ENCODE peak calls at places on chromosomes 5 and 9, in five cellular contexts. F is tibial artery, X is Panc1, G is fibroblast of lung, S is astrocyte. A is an unnamed sample. For H3K4me1, the result is how much of the 10 kb centered on the place peaks cover.

GRCh38 chr9:16309350-16310271 is 560.9 kb downstream of the BNC2 start:
- DNase-seq in F (no peak), X (no peak), G (peak), S (no peak), A (no peak)

GRCh38 chr5:67366961-67367360 is 170.4 kb upstream of the CD180 start:
- DNase-seq in F (no peak), X (no peak), G (no peak), S (no peak), A (no peak)

GRCh38 chr9:120608421-120608820 is 28.5 kb upstream of the CDK5RAP2 start:
- DNase-seq in F (no peak), X (no peak), G (no peak), S (peak), A (no peak)

GRCh38 chr5:121949885-121950284 is 11.9 kb upstream of the SRFBP1 start:
- DNase-seq in F (no peak), X (no peak), G (peak), S (peak), A (no peak)

GRCh38 chr5:40655138-40655537 is 24.6 kb upstream of the PTGER4 start:
- DNase-seq in F (no peak), X (no peak), G (no peak), S (no peak), A (no peak)

GRCh38 chr5:83145882-83146331 is 68.6 kb downstream of the XRCC4 start:
- DNase-seq in F (no peak), X (no peak), G (peak), S (no peak), A (no peak)

GRCh38 chr5:82376309-82376708 is 98.2 kb upstream of the RPS23 start:
- DNase-seq in F (no peak), X (no peak), G (no peak), S (no peak), A (no peak)

GRCh38 chr5:62780888-62781287 is 202.3 kb downstream of the LRRC70 start:
- DNase-seq in F (no peak), X (no peak), G (no peak), S (no peak), A (no peak)

GRCh38 chr5:126801992-126802294 is 25.0 kb downstream of the LMNB1 start:
- DNase-seq in F (no peak), X (peak), G (peak), S (no peak), A (no peak)

DNA sequence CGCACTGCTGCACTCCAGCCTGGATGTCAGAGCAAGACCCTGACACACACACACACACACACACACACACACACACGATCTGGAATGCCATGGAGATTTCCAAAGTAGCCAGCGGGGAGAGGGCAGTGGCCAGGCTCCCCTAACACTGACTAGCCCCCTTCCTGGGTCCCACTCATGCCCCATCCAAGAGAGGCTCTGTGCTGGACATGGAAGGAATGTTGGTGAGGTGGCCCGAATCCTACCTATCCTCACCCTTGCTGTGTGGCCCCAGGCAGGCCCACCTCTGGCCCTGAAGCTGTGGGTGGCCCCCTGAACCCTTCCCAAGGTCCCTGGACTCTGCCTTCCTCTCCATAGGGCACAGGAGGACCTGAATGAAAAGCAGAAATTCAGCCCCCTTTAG is 7.3 kb downstream of the BRD3 start:
- DNase-seq in F (no peak), X (no peak), G (no peak), S (no peak), A (no peak)
- H3K4me1 ChIP-seq in F (half or more), X (under half), G (under half), S (under half), A (under half)

DNA sequence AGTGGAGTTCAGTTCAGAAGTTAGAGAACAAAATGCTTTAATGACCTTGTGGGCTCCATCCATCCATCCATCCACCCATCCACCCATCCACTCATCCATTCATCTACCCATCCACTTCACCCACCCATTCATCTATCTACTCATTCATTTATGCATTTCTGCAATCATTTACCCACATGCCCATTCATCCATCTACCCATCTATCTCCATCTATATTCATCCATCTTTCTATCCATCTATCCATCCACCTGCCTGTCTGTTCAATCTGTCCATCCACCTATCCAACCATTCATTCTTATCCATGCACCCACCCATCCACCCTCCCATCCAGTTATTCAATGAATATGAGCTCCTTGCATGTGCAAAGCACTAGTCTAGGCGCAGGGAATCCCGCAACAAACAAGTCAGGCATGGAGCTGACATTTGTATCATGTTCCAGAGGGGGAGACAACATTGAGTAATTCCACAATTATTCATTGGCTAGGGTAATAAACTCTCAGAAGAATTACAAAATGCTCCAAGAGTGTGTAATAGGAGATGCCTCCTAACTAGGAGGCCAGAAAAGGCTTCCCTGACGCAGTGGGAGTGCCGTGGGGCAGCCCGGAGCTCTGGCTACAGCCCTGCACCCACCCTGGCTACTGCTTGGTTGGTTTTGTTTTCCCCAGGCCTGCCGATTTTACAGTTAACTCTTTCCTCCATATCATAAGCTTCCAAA is 211.2 kb downstream of the NXNL2 start:
- DNase-seq in F (no peak), X (no peak), G (peak), S (peak), A (no peak)
- H3K4me1 ChIP-seq in F (under half), X (under half), G (under half), S (under half), A (under half)

GRCh38 chr5:95861858-95862561 is 39.5 kb upstream of the GLRX start:
- DNase-seq in F (no peak), X (no peak), G (peak), S (peak), A (no peak)

GRCh38 chr5:95864944-95865504 is 42.5 kb upstream of the GLRX start:
- DNase-seq in F (no peak), X (no peak), G (no peak), S (no peak), A (no peak)

GRCh38 chr5:95862636-95863382 is 40.3 kb upstream of the GLRX start:
- DNase-seq in F (no peak), X (no peak), G (no peak), S (no peak), A (no peak)

GRCh38 chr5:95864456-95864855 is 41.9 kb upstream of the GLRX start:
- DNase-seq in F (no peak), X (no peak), G (no peak), S (no peak), A (no peak)

GRCh38 chr5:95863383-95863757 is 40.8 kb upstream of the GLRX start:
- DNase-seq in F (peak), X (no peak), G (peak), S (no peak), A (no peak)
- H3K4me1 ChIP-seq in F (under half), X (under half), G (under half), S (under half), A (under half)

GRCh38 chr9:92378825-92379535 is 25.4 kb downstream of the OGN start:
- DNase-seq in F (no peak), X (no peak), G (peak), S (peak), A (no peak)

GRCh38 chr9:92381780-92382179 is 22.6 kb downstream of the OGN start:
- DNase-seq in F (no peak), X (no peak), G (no peak), S (no peak), A (no peak)

GRCh38 chr9:92373167-92373566 is 31.2 kb downstream of the OGN start:
- DNase-seq in F (no peak), X (no peak), G (no peak), S (no peak), A (no peak)

GRCh38 chr9:92377904-92378303 is 26.5 kb downstream of the OGN start:
- DNase-seq in F (no peak), X (no peak), G (no peak), S (no peak), A (no peak)
- H3K4me1 ChIP-seq in F (under half), X (under half), G (under half), S (under half), A (under half)

GRCh38 chr5:57696005-57696755 is 213.6 kb upstream of the ACTBL2 start:
- DNase-seq in F (no peak), X (no peak), G (peak), S (no peak), A (no peak)

GRCh38 chr5:57695179-57695578 is 212.6 kb upstream of the ACTBL2 start:
- DNase-seq in F (no peak), X (no peak), G (no peak), S (no peak), A (no peak)

GRCh38 chr5:57698785-57699184 is 216.2 kb upstream of the ACTBL2 start:
- DNase-seq in F (no peak), X (peak), G (no peak), S (peak), A (peak)

GRCh38 chr5:57700072-57700471 is 217.5 kb upstream of the ACTBL2 start:
- DNase-seq in F (no peak), X (no peak), G (no peak), S (no peak), A (no peak)

DNA sequence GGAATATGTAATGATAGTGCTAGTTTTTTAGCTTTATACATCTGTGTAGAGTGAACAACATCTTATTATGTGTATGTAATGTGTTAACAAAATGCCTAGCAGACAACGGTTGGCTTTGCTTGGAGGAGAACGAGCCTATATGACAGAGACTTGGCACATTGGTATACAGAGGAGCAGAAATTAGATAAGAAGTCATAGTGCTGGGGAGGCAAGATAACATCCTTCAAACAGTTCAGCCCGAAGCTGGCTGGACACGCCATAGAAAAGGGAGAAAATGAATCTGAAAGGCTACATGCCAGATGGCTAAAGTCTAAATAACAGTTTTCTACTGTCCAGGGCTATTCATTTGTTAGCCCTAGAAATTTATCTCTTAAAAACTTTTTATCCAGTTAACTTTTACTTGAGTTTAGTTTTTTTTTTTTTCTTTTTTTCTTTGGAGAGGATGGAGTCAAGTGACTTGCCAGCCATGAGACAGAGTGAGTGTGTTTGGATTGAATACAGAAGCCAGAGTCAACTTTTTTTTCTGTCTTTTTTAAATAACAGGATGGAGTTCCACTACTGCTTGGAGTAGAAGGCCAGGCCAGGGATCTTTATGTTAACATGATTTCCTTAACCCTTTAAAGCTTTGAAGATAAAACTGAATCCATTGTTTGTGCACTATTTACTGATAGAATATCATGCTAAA is 214.4 kb upstream of the ACTBL2 start:
- DNase-seq in F (no peak), X (no peak), G (peak), S (no peak), A (no peak)
- H3K4me1 ChIP-seq in F (under half), X (under half), G (under half), S (under half), A (under half)

GRCh38 chr9:134386951-134387831 is 60.9 kb downstream of the RXRA start:
- DNase-seq in F (peak), X (no peak), G (peak), S (no peak), A (no peak)

GRCh38 chr9:134388289-134388808 is 62.1 kb downstream of the RXRA start:
- DNase-seq in F (no peak), X (no peak), G (no peak), S (no peak), A (no peak)

GRCh38 chr9:134383148-134383547 is 56.9 kb downstream of the RXRA start:
- DNase-seq in F (no peak), X (no peak), G (no peak), S (no peak), A (no peak)

GRCh38 chr9:134384811-134385479 is 58.7 kb downstream of the RXRA start:
- DNase-seq in F (no peak), X (no peak), G (no peak), S (peak), A (no peak)

DNA sequence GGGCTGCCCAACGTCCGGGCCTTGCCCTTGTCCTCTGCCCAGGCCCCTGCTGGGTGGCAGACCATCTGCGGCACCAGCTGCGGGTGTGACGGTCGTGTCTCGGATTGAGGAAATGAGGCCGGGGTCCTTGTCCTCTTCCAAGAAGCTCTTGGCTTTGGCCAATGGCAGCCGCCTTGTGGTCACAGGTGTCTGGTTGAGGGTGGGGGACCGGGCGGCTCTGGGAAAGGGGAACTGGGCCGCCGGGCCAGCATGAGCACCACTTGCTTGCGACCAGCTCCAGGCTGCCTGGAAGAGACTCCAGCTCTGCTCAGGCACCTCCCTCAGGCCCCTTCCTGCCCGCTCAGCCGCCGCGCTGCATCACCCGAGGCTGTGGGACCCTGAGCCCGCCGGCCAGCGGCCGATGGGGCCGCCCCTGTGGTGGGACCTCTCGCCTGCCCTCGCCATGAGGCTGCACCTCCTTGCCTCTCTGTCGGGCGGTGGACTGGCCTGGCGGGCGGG is 59.7 kb downstream of the RXRA start:
- DNase-seq in F (no peak), X (no peak), G (no peak), S (no peak), A (no peak)
- H3K4me1 ChIP-seq in F (under half), X (under half), G (under half), S (under half), A (under half)

GRCh38 chr9:93464395-93464794 is 11.0 kb upstream of the FAM120AOS start:
- DNase-seq in F (no peak), X (no peak), G (no peak), S (no peak), A (no peak)
- H3K4me1 ChIP-seq in F (under half), X (under half), G (under half), S (under half), A (under half)

DNA sequence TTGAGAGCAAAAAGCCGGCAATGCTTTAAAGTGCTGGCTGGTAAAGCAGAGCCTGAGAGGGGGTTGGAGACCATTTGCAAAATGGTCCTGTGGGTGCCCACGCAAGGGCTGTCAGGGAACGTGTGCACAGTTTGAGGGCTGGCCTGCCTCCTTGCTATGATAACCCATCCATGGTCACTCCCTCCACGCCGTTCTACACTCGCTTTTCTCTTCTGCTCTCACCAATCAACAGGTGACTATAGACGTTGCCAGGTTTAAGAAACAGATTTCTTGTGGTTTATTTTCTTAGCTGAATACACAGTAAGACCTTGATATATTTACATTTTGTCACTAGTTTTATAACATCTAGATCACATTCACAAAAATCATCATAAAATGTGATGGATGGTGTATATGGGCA is 13.8 kb downstream of the MAP1B start:
- DNase-seq in F (no peak), X (no peak), G (no peak), S (no peak), A (no peak)
- H3K4me1 ChIP-seq in F (under half), X (under half), G (under half), S (under half), A (under half)

GRCh38 chr5:15796557-15796956 is 296.6 kb downstream of the FBXL7 start:
- DNase-seq in F (no peak), X (no peak), G (no peak), S (no peak), A (peak)
- H3K4me1 ChIP-seq in F (under half), X (under half), G (under half), S (under half), A (under half)

DNA sequence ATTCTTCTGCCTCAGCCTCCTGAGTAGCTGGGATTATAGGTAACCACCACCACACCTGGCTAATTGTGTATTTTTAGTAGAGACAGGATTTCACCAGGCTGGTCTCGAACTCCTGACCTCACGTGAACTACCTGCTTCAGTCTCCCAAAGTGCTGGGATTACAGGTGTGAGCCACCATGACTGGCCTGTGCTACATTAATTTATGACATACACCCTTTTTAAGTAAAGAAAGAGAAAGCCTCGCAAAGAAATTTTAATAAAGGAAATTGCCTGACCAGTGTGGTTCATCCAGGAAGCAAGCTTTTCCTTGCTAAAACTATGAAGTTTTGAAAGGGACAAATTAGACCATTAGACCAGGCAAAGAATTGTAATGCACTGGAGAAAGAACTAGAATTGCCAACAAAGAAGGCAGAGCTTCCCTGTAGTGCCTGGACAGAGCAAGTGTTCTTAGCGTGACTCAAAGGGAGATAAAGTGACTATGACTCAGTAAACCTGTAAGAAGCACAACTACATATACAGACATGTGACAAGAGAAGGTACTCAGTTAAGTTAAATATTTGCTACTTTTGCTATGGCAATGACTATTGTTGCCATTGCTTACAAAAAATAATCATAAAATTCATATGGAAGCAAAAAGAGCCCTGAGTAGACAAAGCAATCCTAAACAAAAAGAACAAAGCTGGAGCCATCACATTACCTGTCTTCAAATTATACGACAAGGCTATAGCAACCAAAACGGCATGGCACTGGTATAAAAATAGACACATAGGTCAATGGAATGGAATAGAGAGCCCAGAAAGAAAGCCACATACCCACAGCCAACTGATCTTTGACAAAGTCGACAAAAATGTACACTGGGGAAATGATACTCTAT is 54.6 kb downstream of the FYB1 start:
- DNase-seq in F (no peak), X (no peak), G (no peak), S (no peak), A (no peak)
- H3K4me1 ChIP-seq in F (under half), X (under half), G (under half), S (under half), A (under half)

A was measured in iPS DF 6.9.